ENCODE peak calls at places on chromosomes 13 and 19, in nine cellular contexts. U is heart left ventricle; F is testis; K is CD8-positive, alpha-beta T cell; R is stomach; N is suprapubic skin; B is CD8-positive, alpha-beta memory T cell; W is kidney; I is A673. E is an unnamed sample. For H3K36me3, the result is how much of the 10 kb centered on the place peaks cover.

GRCh38 chr19:14127929-14128509 is 8.4 kb downstream of the ASF1B start:
- DNase-seq in U (peak), F (no peak), K (no peak), R (no peak), N (no peak), B (no peak), W (no peak), I (no peak), E (no peak)

GRCh38 chr19:46068345-46069258 is 27.8 kb upstream of the IGFL4 start:
- DNase-seq in U (no peak), F (no peak), K (no peak), R (no peak), N (no peak), B (no peak), W (no peak), I (peak), E (no peak)

GRCh38 chr19:38769635-38770211 is 3.6 kb downstream of the LGALS7 start:
- DNase-seq in U (peak), F (peak), K (peak), R (peak), N (peak), B (peak), W (peak), I (peak), E (peak)

GRCh38 chr13:99982021-99982740 is 597 bp downstream of the ZIC2 start:
- DNase-seq in U (no peak), F (no peak), K (no peak), R (no peak), N (no peak), B (no peak), W (peak), I (peak), E (no peak)

GRCh38 chr19:55254625-55254977 is 4.2 kb downstream of the PPP6R1 start:
- DNase-seq in U (no peak), F (no peak), K (no peak), R (no peak), N (no peak), B (no peak), W (no peak), I (no peak), E (no peak)

GRCh38 chr19:41064974-41065569 is 23.2 kb upstream of the CYP2A13 start:
- DNase-seq in U (no peak), F (peak), K (no peak), R (no peak), N (no peak), B (no peak), W (no peak), I (peak), E (peak)

GRCh38 chr19:54133957-54134590 is 3.5 kb upstream of the CNOT3 start:
- DNase-seq in U (no peak), F (no peak), K (no peak), R (no peak), N (no peak), B (no peak), W (no peak), I (no peak), E (no peak)

GRCh38 chr13:99434258-99434788 is 66.9 kb upstream of the TM9SF2 start:
- DNase-seq in U (no peak), F (no peak), K (peak), R (peak), N (no peak), B (peak), W (no peak), I (no peak), E (peak)

GRCh38 chr19:38213911-38214625 is 10.0 kb downstream of the DPF1 start:
- DNase-seq in U (no peak), F (no peak), K (peak), R (no peak), N (no peak), B (peak), W (no peak), I (no peak), E (peak)

GRCh38 chr13:36552334-36552733 is 120.0 kb downstream of the CCNA1 start:
- DNase-seq in U (no peak), F (no peak), K (no peak), R (no peak), N (no peak), B (no peak), W (no peak), I (no peak), E (no peak)

GRCh38 chr19:17159466-17160393 is 55.4 kb upstream of the USE1 start:
- DNase-seq in U (no peak), F (no peak), K (no peak), R (no peak), N (no peak), B (no peak), W (no peak), I (no peak), E (no peak)

GRCh38 chr13:38914070-38914469 is 76.6 kb downstream of the STOML3 start:
- DNase-seq in U (no peak), F (no peak), K (no peak), R (no peak), N (no peak), B (no peak), W (no peak), I (no peak), E (no peak)

GRCh38 chr19:49403404-49404187 is 15.5 kb downstream of the KASH5 start:
- DNase-seq in U (no peak), F (no peak), K (no peak), R (no peak), N (no peak), B (no peak), W (no peak), I (peak), E (no peak)

GRCh38 chr19:6097911-6098310 is 12.4 kb downstream of the RFX2 start:
- DNase-seq in U (no peak), F (no peak), K (no peak), R (no peak), N (no peak), B (no peak), W (no peak), I (no peak), E (no peak)

GRCh38 chr19:47619763-47620162 is 10.8 kb downstream of the BICRA start:
- DNase-seq in U (no peak), F (no peak), K (no peak), R (no peak), N (no peak), B (no peak), W (no peak), I (no peak), E (no peak)

GRCh38 chr13:107170270-107170931 is 602.5 kb upstream of the ARGLU1 start:
- DNase-seq in U (no peak), F (no peak), K (no peak), R (no peak), N (no peak), B (no peak), W (no peak), I (no peak), E (no peak)

GRCh38 chr13:110309159-110309476 is 2.0 kb downstream of the COL4A2 start:
- DNase-seq in U (no peak), F (no peak), K (no peak), R (no peak), N (no peak), B (no peak), W (no peak), I (no peak), E (no peak)

GRCh38 chr19:48511800-48512503 is at the start of gene LMTK3:
- DNase-seq in U (no peak), F (peak), K (peak), R (no peak), N (no peak), B (peak), W (peak), I (peak), E (peak)

GRCh38 chr19:4052114-4052992 is 14.3 kb downstream of the ZBTB7A start:
- DNase-seq in U (peak), F (no peak), K (no peak), R (peak), N (peak), B (peak), W (peak), I (no peak), E (no peak)

GRCh38 chr13:42086582-42086981 is 38.1 kb downstream of the DGKH start:
- DNase-seq in U (no peak), F (no peak), K (no peak), R (no peak), N (no peak), B (no peak), W (no peak), I (no peak), E (no peak)

GRCh38 chr19:13024958-13025653 is 29.8 kb downstream of the NFIX start:
- DNase-seq in U (no peak), F (no peak), K (no peak), R (no peak), N (no peak), B (no peak), W (no peak), I (no peak), E (no peak)

GRCh38 chr19:13022111-13022858 is 27.0 kb downstream of the NFIX start:
- DNase-seq in U (no peak), F (no peak), K (no peak), R (no peak), N (no peak), B (no peak), W (no peak), I (no peak), E (no peak)

GRCh38 chr19:13024126-13024957 is 29.1 kb downstream of the NFIX start:
- DNase-seq in U (no peak), F (no peak), K (no peak), R (no peak), N (no peak), B (no peak), W (no peak), I (no peak), E (no peak)

GRCh38 chr19:13022859-13023636 is 27.8 kb downstream of the NFIX start:
- DNase-seq in U (peak), F (peak), K (no peak), R (peak), N (peak), B (no peak), W (peak), I (peak), E (no peak)

GRCh38 chr19:13023666-13024065 is 28.4 kb downstream of the NFIX start:
- DNase-seq in U (no peak), F (no peak), K (no peak), R (no peak), N (no peak), B (no peak), W (no peak), I (no peak), E (no peak)
- H3K27ac ChIP-seq in U (peak), F (peak), K (no peak), R (peak), N (peak), B (no peak), W (no peak), I (peak), E (no peak)

GRCh38 chr13:49643003-49643651 is 14.8 kb downstream of the ARL11 start:
- DNase-seq in U (no peak), F (no peak), K (no peak), R (no peak), N (no peak), B (no peak), W (no peak), I (no peak), E (no peak)
- H3K4me3 ChIP-seq in U (peak), F (no peak), K (no peak), R (no peak), N (peak), B (no peak), W (no peak), I (no peak), E (no peak)

GRCh38 chr19:36573020-36573947 is at the start of gene ZNF529:
- DNase-seq in U (peak), F (peak), K (peak), R (peak), N (peak), B (peak), W (peak), I (peak), E (peak)
- H3K36me3 ChIP-seq in U (under half), F (under half), K (under half), R (half or more), N (under half), B (under half), W (under half), I (under half), E (under half)

DNA sequence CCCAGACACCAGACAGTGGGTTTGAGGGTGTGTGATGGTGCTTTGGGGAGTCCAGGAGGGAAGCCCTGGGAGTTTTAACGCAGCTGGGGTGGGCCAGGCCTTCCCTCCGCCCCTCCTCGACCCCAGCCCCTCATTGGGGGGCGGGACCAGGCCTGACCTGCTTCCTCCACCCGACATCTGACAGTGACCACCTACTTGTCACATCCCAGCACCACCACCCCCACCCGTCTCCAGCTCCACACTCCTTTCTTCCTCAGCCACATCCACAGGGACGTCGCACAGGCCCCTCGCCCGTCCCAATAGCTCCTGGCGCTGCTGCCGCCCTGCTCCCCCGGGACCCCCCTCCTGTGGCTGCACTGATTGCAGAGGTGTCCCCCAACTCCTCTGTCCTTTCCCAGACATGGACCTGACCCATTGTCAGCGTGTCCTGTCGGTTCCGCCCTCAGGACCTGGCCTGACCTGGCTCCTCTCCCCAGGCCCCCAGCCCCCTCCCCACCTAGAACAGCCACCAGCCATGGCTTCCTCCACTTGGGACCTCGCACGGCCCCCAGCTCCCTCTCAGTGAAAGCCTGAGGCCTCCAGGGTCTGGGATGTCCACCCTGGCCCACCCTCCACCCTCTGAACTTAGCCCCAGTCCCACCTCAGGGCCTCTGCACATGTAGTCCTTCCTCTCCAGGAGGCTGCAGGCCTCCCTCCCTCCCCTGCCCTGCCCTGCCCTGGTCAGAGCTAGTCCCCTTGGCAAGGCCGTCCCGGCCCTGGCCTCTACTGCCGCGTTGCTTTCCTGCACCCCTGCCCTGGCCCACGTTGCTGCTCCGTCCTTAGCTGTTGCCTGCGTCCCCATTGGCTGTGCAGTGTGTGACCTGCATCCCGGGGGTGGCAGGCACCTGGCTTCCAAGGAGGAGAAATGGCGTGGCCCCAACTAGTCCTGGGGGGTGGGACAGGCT is 30.4 kb downstream of the COMP start:
- DNase-seq in U (no peak), F (no peak), K (no peak), R (no peak), N (no peak), B (no peak), W (peak), I (no peak), E (no peak)
- H3K27ac ChIP-seq in U (no peak), F (no peak), K (no peak), R (no peak), N (no peak), B (no peak), W (peak), I (no peak), E (no peak)